ENCODE peak calls at places on chromosome 22, in seven cellular contexts. C is SK-N-SH, T is HepG2, S is HCT116, P is suprapubic skin, B is stomach, I is sigmoid colon. A is an unnamed sample.

GRCh38 chr22:50010676-50011446 is 1.7 kb downstream of the IL17REL start:
- DNase-seq in C (no peak), T (no peak), S (no peak), P (no peak), B (no peak), I (peak), A (peak)

GRCh38 chr22:43996170-43996980 is 27.7 kb upstream of the PARVB start:
- DNase-seq in C (no peak), T (no peak), S (no peak), P (no peak), B (peak), I (peak), A (peak)

GRCh38 chr22:50329236-50329635 is 2.4 kb upstream of the DENND6B start:
- DNase-seq in C (no peak), T (no peak), S (no peak), P (no peak), B (no peak), I (no peak), A (no peak)

GRCh38 chr22:49964493-49965290 is 4.1 kb downstream of the PIM3 start:
- DNase-seq in C (peak), T (no peak), S (no peak), P (peak), B (peak), I (peak), A (peak)

GRCh38 chr22:50728523-50728931 is 9.5 kb upstream of the ACR start:
- DNase-seq in C (no peak), T (no peak), S (no peak), P (peak), B (no peak), I (peak), A (no peak)

GRCh38 chr22:48845356-48845936 is 982.2 kb downstream of the BRD1 start:
- DNase-seq in C (no peak), T (no peak), S (no peak), P (no peak), B (no peak), I (no peak), A (no peak)

GRCh38 chr22:48594016-48594756 is 1233.5 kb downstream of the BRD1 start:
- DNase-seq in C (peak), T (no peak), S (no peak), P (no peak), B (no peak), I (no peak), A (no peak)

GRCh38 chr22:48318575-48319320 is 1508.9 kb downstream of the BRD1 start:
- DNase-seq in C (no peak), T (no peak), S (no peak), P (peak), B (no peak), I (peak), A (no peak)

GRCh38 chr22:45218974-45219373 is 21.7 kb downstream of the KIAA0930 start:
- DNase-seq in C (peak), T (no peak), S (no peak), P (no peak), B (no peak), I (no peak), A (no peak)

GRCh38 chr22:50600541-50600940 is at the start of gene MAPK8IP2:
- DNase-seq in C (peak), T (no peak), S (no peak), P (no peak), B (no peak), I (no peak), A (peak)

GRCh38 chr22:27697888-27698287 is 103.7 kb downstream of the MN1 start:
- DNase-seq in C (no peak), T (no peak), S (no peak), P (no peak), B (peak), I (no peak), A (no peak)

GRCh38 chr22:48952256-48953102 is 875.2 kb downstream of the BRD1 start:
- DNase-seq in C (no peak), T (no peak), S (no peak), P (peak), B (peak), I (peak), A (peak)

GRCh38 chr22:22733881-22734373 is 89.5 kb downstream of the GGTLC2 start:
- DNase-seq in C (no peak), T (no peak), S (no peak), P (no peak), B (no peak), I (no peak), A (no peak)

GRCh38 chr22:45341503-45341902 is 31.8 kb downstream of the FAM118A start:
- DNase-seq in C (no peak), T (no peak), S (no peak), P (no peak), B (no peak), I (no peak), A (no peak)

GRCh38 chr22:19117111-19117512 is 5.1 kb downstream of the DGCR2 start:
- DNase-seq in C (no peak), T (no peak), S (no peak), P (no peak), B (no peak), I (no peak), A (peak)

GRCh38 chr22:39241632-39242388 is 3.0 kb downstream of the PDGFB start:
- DNase-seq in C (no peak), T (no peak), S (no peak), P (no peak), B (no peak), I (no peak), A (peak)

GRCh38 chr22:24592144-24592845 is 578 bp downstream of the LRRC75B start:
- DNase-seq in C (no peak), T (no peak), S (no peak), P (peak), B (no peak), I (no peak), A (no peak)

GRCh38 chr22:31754813-31755212 is 994 bp downstream of the DEPDC5 start:
- DNase-seq in C (no peak), T (peak), S (no peak), P (no peak), B (no peak), I (no peak), A (no peak)

DNA sequence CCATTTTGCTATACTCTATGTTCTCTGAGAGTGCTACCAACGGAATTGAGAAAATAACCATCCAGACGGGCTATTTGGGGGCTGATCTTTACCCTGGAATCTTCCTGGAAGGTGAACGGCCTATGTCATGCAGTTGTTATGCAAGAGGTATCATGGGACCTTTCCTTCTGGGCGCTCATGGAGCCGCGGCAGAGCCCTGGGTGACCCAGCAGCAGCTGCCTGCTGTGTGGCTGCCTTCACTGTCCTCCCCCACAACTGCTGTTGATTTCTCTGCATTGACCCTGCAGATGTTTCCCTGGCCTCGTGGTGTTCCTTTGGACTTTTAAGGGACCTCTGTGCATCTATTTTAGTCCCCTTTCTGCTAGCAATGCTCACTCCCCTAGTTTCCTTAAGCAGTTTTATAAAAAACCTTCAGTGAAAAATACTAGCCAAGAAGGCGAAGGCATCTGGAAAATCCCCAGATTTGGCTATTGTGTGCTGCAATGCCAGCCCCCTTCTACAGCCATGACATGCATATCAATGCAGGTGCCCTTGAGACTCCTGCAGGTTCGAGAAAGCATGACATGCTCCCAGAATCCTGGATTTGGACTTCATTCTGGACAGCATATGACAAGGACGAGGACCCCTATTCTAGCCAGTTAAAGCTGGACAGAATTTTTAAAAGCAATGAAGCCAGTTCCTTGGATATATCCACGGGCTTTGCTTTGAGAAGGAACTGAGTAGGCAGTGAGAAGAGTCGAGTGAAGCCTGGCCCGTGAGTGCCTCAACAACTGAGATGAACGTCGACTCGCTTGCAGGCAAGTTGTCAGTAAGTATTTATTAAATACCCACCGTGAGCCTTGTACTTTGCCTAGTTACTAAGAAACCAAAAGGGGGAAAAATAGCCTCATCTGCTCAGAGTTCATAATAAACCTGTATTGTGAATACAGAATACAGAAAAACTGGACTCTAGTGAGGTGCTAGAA is at the start of gene SLC25A18:
- DNase-seq in C (no peak), T (peak), S (no peak), P (no peak), B (no peak), I (peak), A (no peak)
- TF ChIP-seq POLR2AphosphoS5 in C (no peak), T (no peak), S (no peak), P (no peak), B (peak), I (peak), A (peak)

GRCh38 chr22:20384171-20384570 is 9.8 kb upstream of the ZNF74 start:
- DNase-seq in C (no peak), T (no peak), S (no peak), P (no peak), B (no peak), I (no peak), A (no peak)
- H3K27ac ChIP-seq in C (no peak), T (no peak), S (no peak), P (no peak), B (no peak), I (no peak), A (no peak)

DNA sequence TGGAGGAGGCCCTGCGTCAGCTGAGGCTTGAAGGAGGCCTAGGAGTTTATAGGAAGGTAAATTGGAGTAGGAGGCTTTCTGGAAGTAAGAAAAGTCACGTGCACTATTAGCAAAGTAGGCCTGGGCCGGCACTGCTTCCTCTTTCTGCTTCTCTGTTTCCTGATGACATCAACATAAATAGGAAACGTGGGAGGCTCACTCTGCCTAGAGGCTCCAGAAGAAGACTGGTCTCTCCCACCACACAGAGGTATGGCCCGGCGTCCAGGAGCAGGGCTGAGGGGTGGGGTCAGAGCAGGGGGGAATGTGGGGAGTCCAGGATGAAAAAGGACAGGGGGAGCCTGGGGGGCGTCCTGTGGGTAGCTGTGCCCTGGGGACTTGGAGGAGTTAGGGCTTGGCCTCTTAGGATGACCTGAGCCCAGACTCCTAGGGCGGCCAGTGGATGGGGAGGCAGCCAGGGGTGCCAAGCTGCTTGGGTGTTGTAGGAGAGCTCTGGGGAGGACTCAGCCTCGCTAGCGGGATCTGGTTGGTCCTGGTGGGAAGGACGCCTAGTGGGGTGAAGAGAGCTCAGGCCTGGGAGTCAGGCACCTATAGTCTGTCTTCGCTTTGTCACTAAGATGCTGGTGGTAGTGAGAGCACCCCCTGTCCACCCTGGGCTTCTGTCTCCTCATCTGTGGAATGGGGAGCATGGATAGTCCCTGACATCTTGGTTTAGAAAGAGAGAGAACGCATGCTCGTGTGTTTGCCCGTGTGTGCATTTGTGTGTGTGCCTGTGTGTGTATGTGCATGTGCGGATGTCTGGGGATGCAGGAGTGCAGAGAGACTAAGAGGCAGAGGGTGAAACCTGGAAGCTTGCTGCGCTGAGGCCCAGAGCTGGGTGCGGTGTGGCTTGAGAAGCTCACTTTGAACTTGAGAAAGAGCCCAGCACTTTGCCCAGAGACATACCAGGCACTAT is at the start of gene CSF2RB:
- DNase-seq in C (no peak), T (no peak), S (no peak), P (no peak), B (peak), I (peak), A (peak)
- TF ChIP-seq POLR2AphosphoS5 in C (no peak), T (no peak), S (no peak), P (no peak), B (no peak), I (no peak), A (peak)

DNA sequence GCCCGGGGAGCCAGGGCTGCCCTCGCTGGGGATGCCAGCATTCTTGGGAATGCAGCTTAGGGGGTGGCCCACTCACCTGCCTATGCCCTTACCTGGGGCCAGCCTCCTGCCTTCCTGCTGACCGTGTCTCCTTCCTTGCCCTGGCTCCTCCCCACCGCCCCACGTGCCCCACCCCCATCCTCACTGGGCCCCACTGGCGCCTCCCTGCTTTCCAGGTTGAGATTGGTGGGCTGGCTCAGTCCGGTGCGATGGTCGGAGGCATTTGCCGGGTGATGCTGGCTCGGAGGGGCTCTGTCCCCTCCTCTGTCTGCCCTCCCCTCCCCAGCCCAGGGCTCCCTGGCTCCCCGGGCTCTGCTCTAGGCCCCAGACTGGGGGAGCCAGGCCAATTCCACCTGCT is 34.1 kb upstream of the GRAMD4 start:
- DNase-seq in C (no peak), T (no peak), S (no peak), P (no peak), B (no peak), I (no peak), A (no peak)
- H3K27ac ChIP-seq in C (no peak), T (no peak), S (no peak), P (no peak), B (no peak), I (no peak), A (no peak)

GRCh38 chr22:38230916-38231315 is 29.1 kb downstream of the MAFF start:
- DNase-seq in C (no peak), T (no peak), S (no peak), P (no peak), B (no peak), I (no peak), A (no peak)

GRCh38 chr22:38228326-38228872 is 26.6 kb downstream of the MAFF start:
- DNase-seq in C (no peak), T (no peak), S (no peak), P (no peak), B (no peak), I (no peak), A (no peak)

GRCh38 chr22:38228873-38229740 is 27.3 kb downstream of the MAFF start:
- DNase-seq in C (no peak), T (peak), S (peak), P (peak), B (peak), I (no peak), A (no peak)

GRCh38 chr22:38232196-38232595 is 30.4 kb downstream of the MAFF start:
- DNase-seq in C (no peak), T (no peak), S (no peak), P (no peak), B (no peak), I (no peak), A (no peak)

GRCh38 chr22:38230108-38230825 is 28.5 kb downstream of the MAFF start:
- DNase-seq in C (no peak), T (peak), S (no peak), P (no peak), B (peak), I (no peak), A (peak)
- TF ChIP-seq POLR2AphosphoS5 in C (no peak), T (no peak), S (no peak), P (no peak), B (peak), I (no peak), A (no peak)

GRCh38 chr22:40347300-40347699 is 1.0 kb downstream of the ADSL start:
- DNase-seq in C (no peak), T (no peak), S (no peak), P (no peak), B (no peak), I (no peak), A (no peak)

GRCh38 chr22:40346178-40347064 is at the start of gene ADSL:
- DNase-seq in C (peak), T (peak), S (peak), P (peak), B (peak), I (peak), A (peak)

GRCh38 chr22:40342521-40342920 is 3.8 kb upstream of the ADSL start:
- DNase-seq in C (no peak), T (no peak), S (no peak), P (no peak), B (no peak), I (no peak), A (no peak)

GRCh38 chr22:40345801-40346177 is 511 bp upstream of the ADSL start:
- DNase-seq in C (peak), T (peak), S (no peak), P (peak), B (peak), I (no peak), A (peak)

GRCh38 chr22:40345271-40345670 is 1.0 kb upstream of the ADSL start:
- DNase-seq in C (no peak), T (no peak), S (no peak), P (no peak), B (no peak), I (no peak), A (no peak)
- H3K27ac ChIP-seq in C (no peak), T (peak), S (peak), P (peak), B (peak), I (peak), A (peak)

GRCh38 chr22:47213571-47214230 is 451.3 kb downstream of the TBC1D22A start:
- DNase-seq in C (peak), T (peak), S (peak), P (peak), B (peak), I (peak), A (no peak)

GRCh38 chr22:47218671-47219070 is 456.2 kb downstream of the TBC1D22A start:
- DNase-seq in C (no peak), T (no peak), S (no peak), P (peak), B (peak), I (peak), A (no peak)

GRCh38 chr22:47220752-47221151 is 458.3 kb downstream of the TBC1D22A start:
- DNase-seq in C (no peak), T (no peak), S (no peak), P (no peak), B (no peak), I (no peak), A (no peak)

GRCh38 chr22:47219789-47220188 is 457.3 kb downstream of the TBC1D22A start:
- DNase-seq in C (no peak), T (no peak), S (no peak), P (peak), B (no peak), I (peak), A (no peak)

DNA sequence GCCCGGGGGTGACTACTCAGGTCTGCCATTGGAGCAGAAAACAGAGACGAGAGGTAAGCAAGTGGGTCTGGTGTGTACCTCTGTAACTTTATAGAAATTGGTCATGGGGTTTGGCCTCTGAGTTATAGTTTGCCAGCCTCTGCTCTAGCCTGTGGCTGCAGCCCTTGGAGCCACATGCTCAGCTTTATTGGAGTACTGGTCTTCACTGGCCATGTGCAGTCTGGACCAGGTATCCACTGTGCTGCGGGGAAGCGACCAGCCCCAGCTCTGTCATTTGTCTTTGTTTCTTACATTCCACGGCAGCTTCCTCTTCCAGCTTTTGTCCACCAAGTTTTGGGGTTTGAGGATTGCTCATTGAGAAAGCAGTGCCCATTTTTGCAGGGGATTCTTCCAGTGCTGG is 453.4 kb downstream of the TBC1D22A start:
- DNase-seq in C (no peak), T (no peak), S (no peak), P (no peak), B (peak), I (peak), A (no peak)
- TF ChIP-seq POLR2AphosphoS5 in C (no peak), T (no peak), S (no peak), P (no peak), B (no peak), I (no peak), A (no peak)

DNA sequence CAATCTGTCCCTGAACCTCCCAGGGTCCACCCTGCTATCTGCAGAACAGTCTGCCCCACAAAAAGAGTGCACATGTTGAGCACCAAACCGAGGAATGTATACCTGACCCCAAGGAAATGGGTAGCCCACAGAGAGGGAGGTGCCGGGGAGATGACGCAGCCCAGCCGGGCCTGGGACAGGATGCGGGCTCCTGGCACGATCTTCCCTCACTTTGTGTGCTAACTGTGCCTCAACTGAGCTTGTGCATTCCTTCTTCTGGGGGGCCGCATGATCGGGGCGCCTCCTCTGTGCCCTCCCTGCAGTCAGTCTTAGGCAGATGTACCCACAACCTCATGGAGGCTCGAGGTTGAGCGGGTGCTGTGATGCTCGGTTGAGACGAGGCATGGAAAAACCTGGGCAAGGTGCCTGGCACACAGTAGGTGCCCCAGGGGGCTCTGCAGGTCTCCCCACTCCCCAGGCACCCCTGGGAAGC is 2.4 kb downstream of the GAS2L1 start:
- DNase-seq in C (peak), T (no peak), S (no peak), P (no peak), B (no peak), I (peak), A (no peak)
- H3K27ac ChIP-seq in C (no peak), T (no peak), S (peak), P (peak), B (peak), I (peak), A (peak)